ENCODE peak calls at places on chromosomes 4 and X, in four cellular contexts. V is GM12878, W is HepG2, P is K562. O is an unnamed sample.

GRCh38 chr4:172892300-172892699 is 276.3 kb upstream of the GALNT7 start:
- DNase-seq in P (peak; percentile 26), W (no peak), V (no peak), O (peak; percentile 69)

GRCh38 chr4:118335774-118336173 is 17.0 kb downstream of the PRSS12 start:
- DNase-seq in W (no peak), P (no peak), V (no peak), O (no peak)

GRCh38 chr4:39660045-39660444 is 21.4 kb upstream of the SMIM14 start:
- DNase-seq in W (no peak), V (no peak), P (no peak), O (no peak)

GRCh38 chr4:185016101-185016940 is 2.0 kb upstream of the HELT start:
- DNase-seq in V (no peak), W (no peak), P (no peak), O (peak; percentile 55)

GRCh38 chrX:129701624-129702069 is 37.1 kb upstream of the XPNPEP2 start:
- DNase-seq in V (no peak), P (no peak), W (no peak), O (no peak)

GRCh38 chr4:155828628-155829027 is 37.4 kb downstream of the ASIC5 start:
- DNase-seq in P (no peak), W (no peak), V (no peak), O (no peak)

GRCh38 chr4:121307441-121308327 is 73.1 kb downstream of the QRFPR start:
- DNase-seq in W (peak; percentile 34), P (peak; percentile 35), V (peak; percentile 51), O (peak; percentile 85)

GRCh38 chrX:72029473-72030411 is 102.0 kb downstream of the RTL5 start:
- DNase-seq in V (no peak), W (peak; percentile 16), P (no peak), O (no peak)

GRCh38 chr4:16496501-16496900 is 270.2 kb upstream of the TAPT1 start:
- DNase-seq in W (no peak), V (no peak), P (no peak), O (no peak)

GRCh38 chr4:176883681-176884418 is 91.1 kb upstream of the VEGFC start:
- DNase-seq in W (no peak), P (no peak), V (no peak), O (no peak)

GRCh38 chr4:78149737-78150136 is 92.6 kb downstream of the FRAS1 start:
- DNase-seq in P (no peak), V (no peak), W (no peak), O (peak; percentile 38)

GRCh38 chr4:62260256-62260655 is 1060.1 kb downstream of the ADGRL3 start:
- DNase-seq in W (no peak), P (no peak), V (no peak), O (peak; percentile 6)

GRCh38 chr4:122826596-122827257 is at the start of gene FGF2:
- DNase-seq in W (no peak), P (peak; percentile 60), V (no peak), O (peak; percentile 84)

GRCh38 chrX:40150503-40150902 is 52.7 kb upstream of the BCOR start:
- DNase-seq in V (no peak), P (no peak), W (no peak), O (peak; percentile 13)
- H3K4me1 ChIP-seq in V (peaks cover 13% of the 10 kb centered on the region), P (peaks cover 92% of the 10 kb centered on the region), W (peaks cover 44% of the 10 kb centered on the region), O (peaks cover 30% of the 10 kb centered on the region)

DNA sequence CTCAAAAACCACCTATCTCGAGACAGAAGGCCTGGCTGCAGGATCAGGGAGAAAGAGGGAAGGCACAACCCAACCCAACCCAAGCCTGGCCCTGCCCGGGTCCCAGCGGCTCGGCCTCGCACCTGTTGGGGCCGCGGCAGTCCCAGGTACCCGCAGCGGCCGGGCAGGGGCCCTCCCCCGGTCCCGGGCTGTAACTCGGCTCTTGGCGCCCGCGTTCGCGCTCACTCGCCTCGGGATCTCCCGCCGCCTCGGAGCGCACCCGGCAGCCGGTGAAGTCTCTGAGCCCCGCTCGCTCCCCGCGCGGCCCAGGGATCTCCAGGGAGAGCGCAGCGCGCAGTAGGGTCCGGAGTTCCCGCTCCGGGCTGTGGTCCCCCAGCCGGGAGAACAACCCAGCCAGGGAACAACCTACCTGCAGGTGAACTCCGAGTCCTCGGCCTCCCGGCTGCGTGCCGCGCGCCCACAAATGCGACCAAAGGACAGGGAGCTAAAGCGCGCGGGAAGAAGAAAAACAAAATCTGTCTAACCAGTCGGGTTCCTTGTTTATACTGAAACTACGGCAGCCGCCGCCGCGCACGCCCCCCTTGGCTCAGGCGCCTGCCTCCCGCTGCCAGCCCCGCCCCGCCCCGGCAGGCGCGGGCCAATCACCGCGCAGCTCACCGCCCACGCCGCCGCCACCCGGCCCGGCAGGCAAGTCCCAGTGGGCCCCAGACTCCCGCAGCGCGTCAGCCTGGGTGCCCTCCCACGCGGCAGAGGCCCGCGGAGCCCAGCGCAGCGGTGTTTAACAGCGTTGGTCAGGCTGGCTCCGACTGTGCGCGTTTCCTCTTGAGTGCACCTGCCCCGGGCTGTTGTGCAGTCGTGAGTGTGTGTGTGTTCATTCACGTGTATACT is at the start of gene RASGEF1B:
- DNase-seq in P (peak; percentile 98), W (peak; percentile 32), V (peak; percentile 16), O (peak; percentile 76)
- TF ChIP-seq REST in P (no peak), W (no peak), V (no peak), O (no peak)

GRCh38 chrX:132858018-132858417 is 100.4 kb downstream of the HS6ST2 start:
- DNase-seq in V (no peak), P (no peak), W (no peak), O (no peak)
- TF ChIP-seq CREB1 in V (no peak), P (no peak), W (no peak), O (no peak)

GRCh38 chr4:153466637-153467153 is 535 bp downstream of the TMEM131L start:
- DNase-seq in W (no peak), P (no peak), V (no peak), O (peak; percentile 19)

GRCh38 chr4:153465145-153465544 is 1.0 kb upstream of the TMEM131L start:
- DNase-seq in P (no peak), V (no peak), W (no peak), O (no peak)

GRCh38 chr4:153467154-153467896 is 1.2 kb downstream of the TMEM131L start:
- DNase-seq in W (peak; percentile 52), P (peak; percentile 68), V (peak; percentile 88), O (peak; percentile 83)

GRCh38 chr4:153465583-153465921 is 608 bp upstream of the TMEM131L start:
- DNase-seq in W (peak; percentile 37), P (peak; percentile 60), V (no peak), O (peak; percentile 63)

DNA sequence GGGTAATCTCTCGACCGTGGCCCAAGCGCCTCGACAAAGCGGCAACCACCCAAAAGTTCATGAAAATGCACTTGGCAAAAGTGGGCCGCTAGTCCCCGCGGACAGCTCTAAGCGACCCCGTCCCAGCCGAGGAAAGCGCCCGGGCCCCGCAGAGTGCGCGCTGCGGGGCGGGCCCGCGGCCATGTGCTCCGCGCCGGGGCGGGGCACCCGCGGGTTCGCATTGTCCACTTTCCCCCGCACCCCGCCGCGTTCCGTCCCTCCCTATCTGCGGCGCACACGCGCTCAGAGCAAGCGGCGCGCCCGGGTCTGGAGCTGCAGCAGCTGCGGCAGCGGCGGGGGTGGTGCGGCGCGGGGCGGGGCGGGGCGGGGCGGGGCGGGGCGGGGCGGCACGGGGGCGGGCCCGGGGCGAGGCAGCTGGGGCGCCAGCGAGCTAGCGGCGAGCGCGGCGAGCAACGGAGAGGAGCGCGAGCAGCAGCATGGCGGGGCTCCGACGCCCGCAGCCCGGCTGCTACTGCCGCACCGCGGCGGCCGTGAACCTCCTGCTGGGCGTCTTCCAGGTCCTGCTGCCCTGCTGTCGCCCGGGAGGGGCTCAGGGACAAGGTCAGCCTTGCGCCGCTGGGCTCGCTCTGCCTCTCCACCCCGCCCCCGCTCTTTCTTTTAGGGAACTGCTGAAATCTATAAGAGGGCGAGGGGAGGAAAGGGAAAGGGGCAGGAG is at the start of gene TMEM131L:
- DNase-seq in P (peak; percentile 92), V (no peak), W (peak; percentile 29), O (peak; percentile 82)
- H3K4me1 ChIP-seq in P (peaks cover 29% of the 10 kb centered on the region), V (peaks cover 18% of the 10 kb centered on the region), W (peaks cover 26% of the 10 kb centered on the region), O (peaks cover 31% of the 10 kb centered on the region)

GRCh38 chr4:149741186-149741831 is 74.3 kb downstream of the IQCM start:
- DNase-seq in V (no peak), W (no peak), P (no peak), O (no peak)
- TF ChIP-seq REST in V (no peak), W (no peak), P (no peak), O (no peak)

GRCh38 chr4:134139188-134139587 is 62.4 kb downstream of the PABPC4L start:
- DNase-seq in P (no peak), V (no peak), W (no peak), O (no peak)
- TF ChIP-seq CREB1 in P (no peak), V (no peak), W (no peak), O (no peak)

DNA sequence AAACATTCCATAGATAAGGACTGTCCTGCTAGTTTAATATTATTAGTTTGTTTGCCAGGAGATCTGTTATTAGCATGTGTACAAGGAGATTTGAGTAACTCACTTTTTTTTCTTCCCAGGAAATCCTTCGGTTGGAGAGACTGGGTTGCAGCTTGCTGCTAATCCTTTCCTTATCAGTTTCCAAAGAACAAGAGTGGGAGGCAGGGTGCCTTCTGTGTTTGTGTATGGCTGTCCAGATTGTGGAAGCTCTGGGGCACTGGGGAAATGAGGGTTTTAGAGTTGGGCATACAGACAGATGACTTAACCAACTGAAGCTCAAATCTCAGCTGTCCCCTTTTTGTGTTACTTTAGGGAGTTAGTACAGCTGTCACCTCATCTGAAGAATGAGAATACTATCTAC is 12.6 kb upstream of the SUPT20HL1 start:
- DNase-seq in W (no peak), P (no peak), V (no peak), O (no peak)
- H3K4me1 ChIP-seq in W (no peaks in the 10 kb centered on the region), P (no peaks in the 10 kb centered on the region), V (no peaks in the 10 kb centered on the region), O (no peaks in the 10 kb centered on the region)

GRCh38 chr4:64935469-64936001 is 526.3 kb upstream of the TECRL start:
- DNase-seq in V (no peak), P (no peak), W (no peak), O (peak; percentile 1)
- TF ChIP-seq REST in V (no peak), P (no peak), W (no peak), O (no peak)

GRCh38 chr4:96603635-96604034 is 763.7 kb downstream of the PDHA2 start:
- DNase-seq in P (no peak), W (no peak), V (no peak), O (no peak)
- TF ChIP-seq CREB1 in P (no peak), W (no peak), V (no peak), O (no peak)

DNA sequence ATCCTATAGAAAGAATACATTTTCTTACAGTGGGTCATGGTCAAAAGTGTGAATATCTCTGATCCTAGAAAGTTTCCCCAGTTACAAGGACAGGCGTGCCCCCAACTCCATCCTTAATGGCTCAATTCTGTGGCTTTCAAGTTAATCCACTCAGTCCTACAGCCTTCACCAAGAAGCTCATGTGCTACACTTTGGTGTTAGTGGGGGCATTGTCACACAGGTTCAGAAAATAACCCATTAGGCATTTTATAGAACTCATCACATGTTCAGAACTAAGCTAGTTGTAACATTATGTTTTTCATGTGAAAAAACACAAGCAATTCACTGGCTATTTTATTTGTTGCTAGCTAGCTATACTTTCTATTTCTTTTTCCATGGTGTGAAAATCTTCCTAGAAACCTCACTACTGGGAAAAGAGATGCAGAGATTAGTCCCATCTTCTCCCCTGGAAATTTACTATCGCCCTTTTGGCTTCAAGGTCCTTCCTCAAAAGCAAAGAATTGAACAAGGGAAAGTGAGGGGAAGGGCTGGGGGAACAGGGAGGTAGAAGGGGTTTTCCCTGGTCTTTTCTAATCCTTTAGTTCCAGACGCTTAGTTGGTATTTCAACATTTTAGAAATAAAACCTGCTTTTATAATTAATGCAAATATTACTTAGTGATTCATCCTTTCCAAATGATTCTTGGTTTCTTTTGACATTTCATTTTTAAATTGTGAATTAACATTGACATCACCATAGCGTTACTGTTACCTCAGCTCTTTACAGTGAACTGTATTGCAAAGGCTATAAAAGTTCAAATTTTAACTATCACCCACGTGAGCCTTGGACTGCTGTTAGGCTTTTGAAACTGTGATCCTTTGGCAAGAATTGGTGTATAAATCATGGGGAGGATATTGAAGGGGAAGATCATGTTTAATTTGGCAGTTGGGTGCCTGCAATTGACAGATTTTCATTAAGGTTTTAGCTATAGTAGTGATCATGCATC is 20.7 kb downstream of the NFKB1 start:
- DNase-seq in V (no peak), W (no peak), P (no peak), O (no peak)
- H3K4me1 ChIP-seq in V (peaks cover 13% of the 10 kb centered on the region), W (peaks cover 7% of the 10 kb centered on the region), P (no peaks in the 10 kb centered on the region), O (no peaks in the 10 kb centered on the region)

O was measured in GM23338.